ENCODE peak calls at places on chromosomes 13 and 19, in six cellular contexts. One of them, this sample, is unnamed.

GRCh38 chr13:58687130-58687529 is 1055.6 kb downstream of the PCDH17 start:
- DNase-seq in H9: no peak
- DNase-seq in IMR-90: no peak
- DNase-seq in H1: no peak
- DNase-seq in neuronal stem cell: no peak
- DNase-seq in mesenchymal stem cell: no peak
- DNase-seq in this sample: no peak

GRCh38 chr13:85771856-85772255 is 27.4 kb downstream of the SLITRK6 start:
- DNase-seq in neuronal stem cell: no peak
- DNase-seq in IMR-90: peak; percentile 8
- DNase-seq in H9: no peak
- DNase-seq in H1: no peak
- DNase-seq in mesenchymal stem cell: no peak
- DNase-seq in this sample: no peak

GRCh38 chr19:50658438-50659317 is 9.4 kb downstream of the C19orf81 start:
- DNase-seq in neuronal stem cell: peak; percentile 93
- DNase-seq in IMR-90: peak; percentile 64
- DNase-seq in H9: peak; percentile 94
- DNase-seq in H1: peak; percentile 95
- DNase-seq in mesenchymal stem cell: no peak
- DNase-seq in this sample: peak; percentile 91

GRCh38 chr13:68696907-68697306 is 1410.7 kb upstream of the ATXN8OS start:
- DNase-seq in H9: no peak
- DNase-seq in mesenchymal stem cell: no peak
- DNase-seq in H1: no peak
- DNase-seq in IMR-90: no peak
- DNase-seq in neuronal stem cell: no peak
- DNase-seq in this sample: no peak

GRCh38 chr19:39372047-39372802 is 18.7 kb downstream of the PAF1 start:
- DNase-seq in H9: no peak
- DNase-seq in IMR-90: peak; percentile 93
- DNase-seq in H1: no peak
- DNase-seq in neuronal stem cell: no peak
- DNase-seq in mesenchymal stem cell: peak; percentile 72
- DNase-seq in this sample: no peak

GRCh38 chr19:35863018-35863417 is 5.4 kb upstream of the APLP1 start:
- DNase-seq in H1: no peak
- DNase-seq in mesenchymal stem cell: no peak
- DNase-seq in IMR-90: no peak
- DNase-seq in H9: no peak
- DNase-seq in neuronal stem cell: no peak
- DNase-seq in this sample: no peak

GRCh38 chr19:6677924-6678689 is 8.1 kb upstream of the TNFSF14 start:
- DNase-seq in H9: peak; percentile 88
- DNase-seq in H1: peak; percentile 89
- DNase-seq in IMR-90: no peak
- DNase-seq in neuronal stem cell: peak; percentile 20
- DNase-seq in mesenchymal stem cell: no peak
- DNase-seq in this sample: peak; percentile 76

GRCh38 chr19:33771308-33772101 is 25.2 kb upstream of the KCTD15 start:
- DNase-seq in H9: peak; percentile 71
- DNase-seq in IMR-90: peak; percentile 41
- DNase-seq in mesenchymal stem cell: peak; percentile 58
- DNase-seq in neuronal stem cell: peak; percentile 69
- DNase-seq in H1: peak; percentile 89
- DNase-seq in this sample: peak; percentile 52

GRCh38 chr13:101942535-101943157 is 459.2 kb downstream of the FGF14 start:
- DNase-seq in neuronal stem cell: no peak
- DNase-seq in mesenchymal stem cell: no peak
- DNase-seq in H1: no peak
- DNase-seq in H9: no peak
- DNase-seq in IMR-90: no peak
- DNase-seq in this sample: no peak

GRCh38 chr19:34676697-34677385 is at the start of gene SCGB2B2:
- DNase-seq in H1: no peak
- DNase-seq in H9: peak; percentile 67
- DNase-seq in mesenchymal stem cell: no peak
- DNase-seq in neuronal stem cell: no peak
- DNase-seq in IMR-90: no peak
- DNase-seq in this sample: no peak

GRCh38 chr19:15404097-15404779 is 14.6 kb downstream of the AKAP8L start:
- DNase-seq in H9: no peak
- DNase-seq in neuronal stem cell: no peak
- DNase-seq in H1: no peak
- DNase-seq in mesenchymal stem cell: no peak
- DNase-seq in IMR-90: no peak
- DNase-seq in this sample: no peak

GRCh38 chr13:113762538-113762937 is 3.5 kb downstream of the TMEM255B start:
- DNase-seq in mesenchymal stem cell: no peak
- DNase-seq in H9: no peak
- DNase-seq in H1: no peak
- DNase-seq in neuronal stem cell: no peak
- DNase-seq in IMR-90: no peak
- DNase-seq in this sample: peak; percentile 11

GRCh38 chr13:97912139-97912535 is 41.3 kb upstream of the IPO5 start:
- DNase-seq in H9: no peak
- DNase-seq in IMR-90: no peak
- DNase-seq in mesenchymal stem cell: no peak
- DNase-seq in H1: no peak
- DNase-seq in neuronal stem cell: no peak
- DNase-seq in this sample: no peak

GRCh38 chr19:5495792-5496191 is 40.6 kb downstream of the ZNRF4 start:
- DNase-seq in neuronal stem cell: no peak
- DNase-seq in H9: no peak
- DNase-seq in H1: no peak
- DNase-seq in mesenchymal stem cell: no peak
- DNase-seq in IMR-90: no peak
- DNase-seq in this sample: no peak

GRCh38 chr19:50384685-50385535 is 763 bp downstream of the POLD1 start:
- DNase-seq in H1: no peak
- DNase-seq in IMR-90: peak; percentile 16
- DNase-seq in H9: no peak
- DNase-seq in mesenchymal stem cell: peak; percentile 22
- DNase-seq in neuronal stem cell: peak; percentile 15
- DNase-seq in this sample: peak; percentile 37

GRCh38 chr13:45224181-45224580 is 23.3 kb upstream of the KCTD4 start:
- DNase-seq in mesenchymal stem cell: no peak
- DNase-seq in IMR-90: peak; percentile 55
- DNase-seq in H1: no peak
- DNase-seq in neuronal stem cell: no peak
- DNase-seq in H9: no peak
- DNase-seq in this sample: no peak

GRCh38 chr19:48646192-48646911 is 365 bp upstream of the CA11 start:
- DNase-seq in H1: peak; percentile 95
- DNase-seq in mesenchymal stem cell: peak; percentile 89
- DNase-seq in neuronal stem cell: peak; percentile 91
- DNase-seq in H9: peak; percentile 96
- DNase-seq in IMR-90: peak; percentile 72
- DNase-seq in this sample: peak; percentile 97

GRCh38 chr13:99686944-99687382 is 185.7 kb downstream of the TM9SF2 start:
- DNase-seq in IMR-90: no peak
- DNase-seq in H9: peak; percentile 96
- DNase-seq in H1: peak; percentile 65
- DNase-seq in neuronal stem cell: no peak
- DNase-seq in mesenchymal stem cell: no peak
- DNase-seq in this sample: peak; percentile 96

GRCh38 chr13:79365981-79366380 is 40.1 kb downstream of the RBM26 start:
- DNase-seq in neuronal stem cell: no peak
- DNase-seq in H1: no peak
- DNase-seq in H9: no peak
- DNase-seq in IMR-90: no peak
- DNase-seq in mesenchymal stem cell: no peak
- DNase-seq in this sample: no peak

GRCh38 chr19:38183227-38183914 is 40.7 kb downstream of the DPF1 start:
- DNase-seq in IMR-90: no peak
- DNase-seq in mesenchymal stem cell: peak; percentile 25
- DNase-seq in neuronal stem cell: peak; percentile 60
- DNase-seq in H9: peak; percentile 82
- DNase-seq in H1: peak; percentile 93
- DNase-seq in this sample: peak; percentile 68

GRCh38 chr13:103935117-103935516 is 868.9 kb upstream of the SLC10A2 start:
- DNase-seq in H1: no peak
- DNase-seq in mesenchymal stem cell: peak; percentile 4
- DNase-seq in H9: no peak
- DNase-seq in IMR-90: no peak
- DNase-seq in neuronal stem cell: no peak
- DNase-seq in this sample: peak; percentile 20

GRCh38 chr13:20271441-20271840 is 39.3 kb upstream of the GJB6 start:
- DNase-seq in neuronal stem cell: no peak
- DNase-seq in IMR-90: no peak
- DNase-seq in H9: no peak
- DNase-seq in H1: no peak
- DNase-seq in mesenchymal stem cell: no peak
- DNase-seq in this sample: no peak

GRCh38 chr13:20274466-20274865 is 42.3 kb upstream of the GJB6 start:
- DNase-seq in IMR-90: no peak
- DNase-seq in mesenchymal stem cell: no peak
- DNase-seq in neuronal stem cell: no peak
- DNase-seq in H1: no peak
- DNase-seq in H9: no peak
- DNase-seq in this sample: no peak

GRCh38 chr13:20272104-20272503 is 40.0 kb upstream of the GJB6 start:
- DNase-seq in neuronal stem cell: no peak
- DNase-seq in H1: no peak
- DNase-seq in mesenchymal stem cell: no peak
- DNase-seq in H9: no peak
- DNase-seq in IMR-90: no peak
- DNase-seq in this sample: no peak

GRCh38 chr13:20272571-20273171 is 40.6 kb upstream of the GJB6 start:
- DNase-seq in neuronal stem cell: no peak
- DNase-seq in H1: no peak
- DNase-seq in IMR-90: no peak
- DNase-seq in mesenchymal stem cell: no peak
- DNase-seq in H9: no peak
- DNase-seq in this sample: no peak

DNA sequence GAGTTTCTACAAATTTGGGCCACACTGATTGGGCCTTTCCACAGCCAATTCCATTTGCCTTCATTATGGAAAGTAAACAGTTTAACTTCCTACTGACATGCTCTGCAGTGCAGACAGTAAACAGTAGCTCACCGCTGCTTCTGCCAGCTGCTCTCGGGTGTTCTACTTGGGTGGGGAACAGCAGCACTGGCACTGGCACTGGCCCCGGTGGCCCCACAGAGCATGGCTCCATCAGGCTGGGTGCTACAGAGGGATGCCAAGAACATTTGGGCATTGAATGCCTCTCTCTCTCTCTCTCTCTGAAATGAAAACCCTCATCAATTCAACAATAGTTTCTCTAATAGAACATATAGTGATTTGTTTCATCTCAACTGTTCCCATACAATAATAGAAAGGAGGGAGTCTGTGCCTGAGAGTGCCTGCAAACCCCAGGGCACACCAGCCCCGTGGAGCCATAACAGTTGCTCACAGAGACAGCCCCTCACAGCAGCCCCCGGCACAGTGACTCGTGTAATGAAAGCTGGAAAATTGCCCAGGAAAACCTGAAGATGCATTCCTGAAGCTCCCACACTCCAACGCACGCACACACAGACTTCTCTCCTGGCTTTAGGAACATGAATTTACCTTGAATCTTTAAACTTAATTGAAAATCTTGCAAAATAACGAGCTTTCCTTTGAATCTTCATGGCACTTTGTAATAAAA is 38.2 kb upstream of the GJB6 start:
- DNase-seq in H1: no peak
- DNase-seq in H9: no peak
- DNase-seq in IMR-90: no peak
- DNase-seq in neuronal stem cell: no peak
- DNase-seq in mesenchymal stem cell: no peak
- DNase-seq in this sample: no peak
- H2BK15ac ChIP-seq in H1: no peak overlapping the region
- H2BK15ac ChIP-seq in H9: no peak overlapping the region
- H2BK15ac ChIP-seq in IMR-90: no peak overlapping the region
- H2BK15ac ChIP-seq in neuronal stem cell: no peak overlapping the region
- H2BK15ac ChIP-seq in mesenchymal stem cell: no peak overlapping the region
- H2BK15ac ChIP-seq in this sample: no peak overlapping the region

GRCh38 chr19:8034178-8034525 is 18.4 kb upstream of the CCL25 start:
- DNase-seq in IMR-90: no peak
- DNase-seq in H9: no peak
- DNase-seq in neuronal stem cell: no peak
- DNase-seq in H1: no peak
- DNase-seq in mesenchymal stem cell: no peak
- DNase-seq in this sample: no peak

GRCh38 chr19:8028951-8029491 is 23.5 kb upstream of the CCL25 start:
- DNase-seq in neuronal stem cell: peak; percentile 97
- DNase-seq in IMR-90: peak; percentile 13
- DNase-seq in H1: peak; percentile 65
- DNase-seq in mesenchymal stem cell: no peak
- DNase-seq in H9: peak; percentile 59
- DNase-seq in this sample: peak; percentile 79

GRCh38 chr19:8025321-8025720 is 19.9 kb upstream of the ELAVL1 start:
- DNase-seq in H9: no peak
- DNase-seq in IMR-90: no peak
- DNase-seq in H1: no peak
- DNase-seq in mesenchymal stem cell: no peak
- DNase-seq in neuronal stem cell: no peak
- DNase-seq in this sample: peak; percentile 66

GRCh38 chr19:8036438-8037099 is 16.0 kb upstream of the CCL25 start:
- DNase-seq in H1: no peak
- DNase-seq in mesenchymal stem cell: no peak
- DNase-seq in H9: no peak
- DNase-seq in IMR-90: no peak
- DNase-seq in neuronal stem cell: no peak
- DNase-seq in this sample: no peak

DNA sequence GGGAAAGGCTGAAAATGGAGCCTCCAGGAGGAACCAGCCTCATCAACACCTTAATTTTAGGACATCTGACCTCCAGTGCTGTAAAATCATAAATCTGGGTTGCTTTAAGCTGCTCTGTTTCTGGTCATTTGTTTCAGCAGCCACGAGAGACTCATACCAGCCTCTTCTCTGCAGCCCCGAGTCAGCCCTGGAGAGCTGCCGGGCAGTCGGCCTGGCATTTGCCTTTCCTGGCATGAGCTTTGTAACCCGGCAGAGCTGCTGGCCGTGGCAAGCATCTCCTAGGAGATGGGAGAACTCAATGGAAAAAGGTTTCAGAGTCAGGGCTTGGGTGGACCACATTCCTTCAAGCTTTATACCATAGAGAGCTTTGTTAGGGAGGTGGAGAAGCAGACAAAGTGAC is 21.7 kb upstream of the CCL25 start:
- DNase-seq in H9: no peak
- DNase-seq in mesenchymal stem cell: no peak
- DNase-seq in neuronal stem cell: no peak
- DNase-seq in IMR-90: no peak
- DNase-seq in H1: no peak
- DNase-seq in this sample: no peak
- H3K4me1 ChIP-seq in H9: no peaks in the 10 kb centered on the region
- H3K4me1 ChIP-seq in mesenchymal stem cell: peaks cover 10% of the 10 kb centered on the region
- H3K4me1 ChIP-seq in neuronal stem cell: peaks cover 18% of the 10 kb centered on the region
- H3K4me1 ChIP-seq in IMR-90: peaks cover 2% of the 10 kb centered on the region
- H3K4me1 ChIP-seq in H1: peaks cover 4% of the 10 kb centered on the region
- H3K4me1 ChIP-seq in this sample: no peaks in the 10 kb centered on the region

GRCh38 chr19:16914421-16914820 is 25.6 kb downstream of the F2RL3 start:
- DNase-seq in neuronal stem cell: no peak
- DNase-seq in H9: no peak
- DNase-seq in IMR-90: no peak
- DNase-seq in mesenchymal stem cell: no peak
- DNase-seq in H1: peak; percentile 31
- DNase-seq in this sample: no peak
- H2BK15ac ChIP-seq in neuronal stem cell: no peak overlapping the region
- H2BK15ac ChIP-seq in H9: no peak overlapping the region
- H2BK15ac ChIP-seq in IMR-90: no peak overlapping the region
- H2BK15ac ChIP-seq in mesenchymal stem cell: no peak overlapping the region
- H2BK15ac ChIP-seq in H1: no peak overlapping the region
- H2BK15ac ChIP-seq in this sample: no peak overlapping the region

GRCh38 chr19:11295180-11295579 is 780 bp upstream of the TSPAN16 start:
- DNase-seq in H1: no peak
- DNase-seq in neuronal stem cell: no peak
- DNase-seq in H9: no peak
- DNase-seq in mesenchymal stem cell: no peak
- DNase-seq in IMR-90: no peak
- DNase-seq in this sample: no peak
- H3K4me1 ChIP-seq in H1: peaks cover 2% of the 10 kb centered on the region
- H3K4me1 ChIP-seq in neuronal stem cell: peaks cover 3% of the 10 kb centered on the region
- H3K4me1 ChIP-seq in H9: no peaks in the 10 kb centered on the region
- H3K4me1 ChIP-seq in mesenchymal stem cell: peaks cover 2% of the 10 kb centered on the region
- H3K4me1 ChIP-seq in IMR-90: peaks cover 1% of the 10 kb centered on the region
- H3K4me1 ChIP-seq in this sample: peaks cover 2% of the 10 kb centered on the region

This sample was measured in mesendoderm.